ENCODE peak calls at places on chromosomes 5 and 9, in seven cellular contexts. P is fibroblast of lung; T is AG04449; V is left lobe of liver; C is activated T-cell treated with anti-CD3 and anti-CD28 coated beads, Interleukin-2, amount 50 U/mL, for 48 hours; B is left cardiac atrium; R is NCI-H1436. E is an unnamed sample.

GRCh38 chr9:120344230-120344629 is 235.7 kb downstream of the CDK5RAP2 start:
- DNase-seq in P (peak), T (no peak), V (no peak), C (no peak), B (no peak), R (no peak), E (peak)

GRCh38 chr9:72363908-72364678 is 915 bp downstream of the ZFAND5 start:
- DNase-seq in P (peak), T (no peak), V (peak), C (peak), B (peak), R (peak), E (peak)

GRCh38 chr9:98484218-98484617 is 224.5 kb downstream of the GABBR2 start:
- DNase-seq in P (no peak), T (no peak), V (no peak), C (no peak), B (no peak), R (no peak), E (peak)

GRCh38 chr5:89849819-89850515 is 559.6 kb downstream of the CETN3 start:
- DNase-seq in P (no peak), T (no peak), V (no peak), C (no peak), B (no peak), R (no peak), E (no peak)

GRCh38 chr5:1523480-1523792 is 324 bp downstream of the LPCAT1 start:
- DNase-seq in P (no peak), T (no peak), V (no peak), C (no peak), B (no peak), R (no peak), E (no peak)

GRCh38 chr5:154309361-154309725 is 118.8 kb downstream of the GALNT10 start:
- DNase-seq in P (no peak), T (no peak), V (no peak), C (no peak), B (no peak), R (no peak), E (no peak)

GRCh38 chr9:133979124-133979920 is 12.8 kb downstream of the VAV2 start:
- DNase-seq in P (peak), T (no peak), V (peak), C (no peak), B (peak), R (no peak), E (no peak)

GRCh38 chr5:32027717-32028321 is 146.3 kb downstream of the GOLPH3 start:
- DNase-seq in P (peak), T (peak), V (no peak), C (no peak), B (peak), R (no peak), E (no peak)

GRCh38 chr5:57175586-57175985 is 1.7 kb downstream of the GPBP1 start:
- DNase-seq in P (no peak), T (no peak), V (no peak), C (peak), B (no peak), R (no peak), E (no peak)

GRCh38 chr5:172777381-172778222 is 6.6 kb upstream of the DUSP1 start:
- DNase-seq in P (peak), T (no peak), V (peak), C (peak), B (peak), R (no peak), E (no peak)

GRCh38 chr9:17005085-17005484 is 129.8 kb upstream of the CNTLN start:
- DNase-seq in P (peak), T (no peak), V (no peak), C (no peak), B (peak), R (peak), E (peak)

GRCh38 chr5:14501353-14502162 is 80.0 kb upstream of the OTULINL start:
- DNase-seq in P (no peak), T (no peak), V (no peak), C (no peak), B (no peak), R (no peak), E (no peak)

GRCh38 chr9:86034863-86035734 is 64.3 kb downstream of the GOLM1 start:
- DNase-seq in P (peak), T (no peak), V (no peak), C (no peak), B (no peak), R (peak), E (peak)